ENCODE peak calls at places on chromosomes 5 and 9, in four cellular contexts. One of them, this sample, is unnamed.

GRCh38 chr5:77985247-77985646 is 209.1 kb upstream of the TBCA start:
- DNase-seq in keratinocyte: no peak
- DNase-seq in IMR-90: no peak
- DNase-seq in HepG2: no peak
- DNase-seq in this sample: no peak

GRCh38 chr9:133058051-133058450 is 3.7 kb upstream of the CEL start:
- DNase-seq in keratinocyte: no peak
- DNase-seq in IMR-90: no peak
- DNase-seq in HepG2: no peak
- DNase-seq in this sample: no peak

GRCh38 chr5:10527281-10527950 is 36.5 kb upstream of the ANKRD33B start:
- DNase-seq in keratinocyte: no peak
- DNase-seq in IMR-90: peak
- DNase-seq in HepG2: no peak
- DNase-seq in this sample: no peak

GRCh38 chr5:142627371-142628217 is 58.3 kb downstream of the FGF1 start:
- DNase-seq in keratinocyte: no peak
- DNase-seq in IMR-90: peak
- DNase-seq in HepG2: no peak
- DNase-seq in this sample: no peak

GRCh38 chr9:115786321-115786720 is 367.3 kb upstream of the PAPPA start:
- DNase-seq in keratinocyte: no peak
- DNase-seq in IMR-90: peak
- DNase-seq in HepG2: no peak
- DNase-seq in this sample: no peak

GRCh38 chr9:96618209-96619108 is 1.2 kb downstream of the CDC14B start:
- DNase-seq in keratinocyte: no peak
- DNase-seq in IMR-90: peak
- DNase-seq in HepG2: peak
- DNase-seq in this sample: peak

GRCh38 chr9:107523539-107523938 is 34.0 kb upstream of the KLF4 start:
- DNase-seq in keratinocyte: no peak
- DNase-seq in IMR-90: no peak
- DNase-seq in HepG2: no peak
- DNase-seq in this sample: no peak

GRCh38 chr5:86030753-86031152 is 587.0 kb upstream of the COX7C start:
- DNase-seq in keratinocyte: no peak
- DNase-seq in IMR-90: no peak
- DNase-seq in HepG2: no peak
- DNase-seq in this sample: no peak

GRCh38 chr5:127353761-127354160 is 63.2 kb downstream of the MEGF10 start:
- DNase-seq in keratinocyte: no peak
- DNase-seq in IMR-90: no peak
- DNase-seq in HepG2: no peak
- DNase-seq in this sample: peak

GRCh38 chr5:76908166-76908565 is 44.7 kb upstream of the CRHBP start:
- DNase-seq in keratinocyte: no peak
- DNase-seq in IMR-90: no peak
- DNase-seq in HepG2: no peak
- DNase-seq in this sample: no peak

GRCh38 chr5:10111575-10111974 is 138.1 kb downstream of the ATPSCKMT start:
- DNase-seq in keratinocyte: no peak
- DNase-seq in IMR-90: peak
- DNase-seq in HepG2: peak
- DNase-seq in this sample: no peak

GRCh38 chr5:3339092-3339797 is 256.4 kb upstream of the IRX1 start:
- DNase-seq in keratinocyte: no peak
- DNase-seq in IMR-90: no peak
- DNase-seq in HepG2: no peak
- DNase-seq in this sample: no peak

GRCh38 chr5:105872569-105873270 is 1798.0 kb downstream of the EFNA5 start:
- DNase-seq in keratinocyte: no peak
- DNase-seq in IMR-90: no peak
- DNase-seq in HepG2: no peak
- DNase-seq in this sample: no peak

GRCh38 chr5:135116146-135116545 is 82.1 kb upstream of the PITX1 start:
- DNase-seq in keratinocyte: no peak
- DNase-seq in IMR-90: no peak
- DNase-seq in HepG2: no peak
- DNase-seq in this sample: no peak

DNA sequence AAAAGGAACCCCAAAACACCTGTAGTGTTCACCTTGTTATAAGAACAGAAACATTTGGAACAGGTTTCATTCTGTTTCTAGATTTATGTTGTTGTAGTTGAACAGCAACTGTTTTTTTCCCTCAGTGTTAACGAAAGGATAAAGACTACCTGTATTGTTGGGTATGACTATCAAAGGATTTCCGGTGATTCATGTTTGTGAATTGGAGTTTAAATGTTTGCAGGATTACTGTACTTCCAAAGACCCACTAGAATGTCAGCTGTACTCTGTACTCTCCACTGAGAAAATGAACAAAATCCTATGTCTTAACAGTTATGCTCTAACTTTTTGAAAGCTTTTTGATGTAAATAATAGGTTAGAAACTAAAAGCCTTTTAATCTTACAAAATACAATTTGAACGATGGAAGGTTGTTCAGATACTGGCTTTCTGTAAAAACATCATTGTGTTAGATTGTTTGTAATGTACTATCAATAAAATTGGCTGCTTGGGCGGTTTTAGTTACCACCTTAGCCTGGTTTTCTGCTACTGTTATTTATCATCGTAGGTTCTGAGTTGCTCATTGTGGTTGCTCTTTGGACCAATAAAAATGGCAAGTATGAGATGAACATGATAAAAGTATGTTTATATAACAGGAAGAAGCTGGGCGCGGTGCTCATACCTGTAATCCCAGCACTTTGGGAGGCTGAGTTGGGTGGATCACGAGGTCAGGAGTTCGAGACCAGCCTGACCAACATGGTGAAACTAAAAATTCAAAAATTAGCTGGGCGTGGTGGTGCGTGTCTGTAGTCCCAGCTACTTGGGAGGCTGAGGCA is 44.1 kb downstream of the DCP2 start:
- DNase-seq in keratinocyte: peak
- DNase-seq in IMR-90: peak
- DNase-seq in HepG2: peak
- DNase-seq in this sample: no peak
- H3K4me2 ChIP-seq in keratinocyte: peak
- H3K4me2 ChIP-seq in IMR-90: peak
- H3K4me2 ChIP-seq in HepG2: peak
- H3K4me2 ChIP-seq in this sample: no peak

DNA sequence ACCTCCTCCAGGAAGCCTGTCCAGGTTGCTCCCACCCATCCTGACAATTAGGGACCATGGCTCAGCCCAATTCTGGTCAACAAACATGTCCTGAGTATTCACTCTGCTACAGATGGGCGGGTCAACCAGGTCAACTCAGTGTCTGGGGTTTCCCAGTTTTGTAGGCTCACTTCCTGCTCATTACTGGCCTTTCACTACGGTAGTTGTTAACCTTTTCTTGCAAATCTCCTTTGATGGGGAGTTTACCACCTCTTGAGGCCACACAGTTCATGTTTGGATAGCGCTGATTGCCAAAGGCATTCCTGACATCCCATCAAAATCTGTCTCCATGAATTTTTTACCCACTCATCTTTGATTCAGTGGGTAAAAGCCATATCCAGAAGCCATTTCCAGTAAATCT is 13.8 kb downstream of the TMEM8B start:
- DNase-seq in keratinocyte: no peak
- DNase-seq in IMR-90: no peak
- DNase-seq in HepG2: no peak
- DNase-seq in this sample: no peak
- H3K4me2 ChIP-seq in keratinocyte: no peak
- H3K4me2 ChIP-seq in IMR-90: no peak
- H3K4me2 ChIP-seq in HepG2: no peak
- H3K4me2 ChIP-seq in this sample: no peak

GRCh38 chr9:2354856-2355255 is 266.7 kb upstream of the VLDLR start:
- DNase-seq in keratinocyte: no peak
- DNase-seq in IMR-90: no peak
- DNase-seq in HepG2: no peak
- DNase-seq in this sample: no peak
- H3K4me2 ChIP-seq in keratinocyte: no peak
- H3K4me2 ChIP-seq in IMR-90: no peak
- H3K4me2 ChIP-seq in HepG2: no peak
- H3K4me2 ChIP-seq in this sample: no peak

DNA sequence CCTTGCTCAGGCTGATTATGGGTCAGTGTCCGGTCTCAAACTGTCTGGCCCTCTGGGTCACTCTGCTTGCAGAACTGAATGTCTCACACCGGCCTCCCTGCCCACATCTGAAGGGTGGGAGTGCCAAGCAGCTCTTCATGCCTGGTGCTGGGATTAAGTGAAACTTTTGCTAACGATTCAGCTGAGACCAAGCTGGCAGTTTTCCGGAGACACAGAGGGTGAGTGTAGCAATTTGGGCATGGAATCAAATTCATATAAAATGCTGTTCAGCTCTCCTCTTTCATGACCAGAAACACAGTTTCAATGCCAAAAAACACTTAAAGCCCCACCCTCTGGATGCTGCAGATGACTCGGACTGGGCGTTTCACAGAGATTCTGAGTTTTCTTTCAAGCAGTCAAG is 207.5 kb downstream of the NXNL2 start:
- DNase-seq in keratinocyte: no peak
- DNase-seq in IMR-90: peak
- DNase-seq in HepG2: no peak
- DNase-seq in this sample: no peak
- H3K4me2 ChIP-seq in keratinocyte: no peak
- H3K4me2 ChIP-seq in IMR-90: peak
- H3K4me2 ChIP-seq in HepG2: no peak
- H3K4me2 ChIP-seq in this sample: no peak

GRCh38 chr5:420632-421286 is 22.2 kb upstream of the EXOC3 start:
- DNase-seq in keratinocyte: no peak
- DNase-seq in IMR-90: no peak
- DNase-seq in HepG2: no peak
- DNase-seq in this sample: no peak
- H3K4me2 ChIP-seq in keratinocyte: no peak
- H3K4me2 ChIP-seq in IMR-90: no peak
- H3K4me2 ChIP-seq in HepG2: no peak
- H3K4me2 ChIP-seq in this sample: no peak

DNA sequence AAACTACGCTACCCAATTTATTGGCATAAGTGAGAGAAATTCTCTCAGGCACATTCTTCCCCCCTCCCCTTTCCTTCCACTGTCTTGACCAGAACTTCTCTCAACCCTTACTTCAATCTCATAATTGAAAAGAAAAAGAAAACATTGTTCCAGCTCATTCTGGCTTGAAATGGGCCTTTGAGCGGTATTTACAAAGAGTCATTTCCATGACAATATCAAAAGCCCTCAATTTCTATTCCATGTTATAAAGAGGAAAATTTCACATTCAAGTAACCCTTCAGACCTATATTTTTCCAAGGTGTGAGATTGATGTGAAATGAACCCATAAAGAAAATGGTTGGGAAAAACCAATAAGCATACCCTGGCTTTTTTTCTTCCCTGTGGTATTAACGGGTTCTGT is 145.9 kb downstream of the PCSK1 start:
- DNase-seq in keratinocyte: no peak
- DNase-seq in IMR-90: no peak
- DNase-seq in HepG2: no peak
- DNase-seq in this sample: no peak
- H3K4me2 ChIP-seq in keratinocyte: no peak
- H3K4me2 ChIP-seq in IMR-90: no peak
- H3K4me2 ChIP-seq in HepG2: no peak
- H3K4me2 ChIP-seq in this sample: no peak

This sample was measured in PC-9.